ENCODE peak calls at places on chromosomes 11 and 22, in nine cellular contexts. J is esophagus squamous epithelium; V is CD4-positive, alpha-beta T cell; R is MCF 10A; F is fibroblast of the aortic adventitia; Q is hepatocyte; W is tibial artery; P is SK-N-SH; H is lower leg skin. N is an unnamed sample.

GRCh38 chr11:134046681-134047449 is 22.0 kb upstream of the JAM3 start:
- DNase-seq in J (no peak), V (no peak), R (no peak), F (no peak), Q (no peak), W (peak), P (no peak), H (no peak), N (no peak)

GRCh38 chr11:74592063-74592440 is 330 bp upstream of the POLD3 start:
- DNase-seq in J (no peak), V (no peak), R (no peak), F (no peak), Q (no peak), W (no peak), P (no peak), H (no peak), N (no peak)

GRCh38 chr11:46597609-46598219 is 3.9 kb upstream of the AMBRA1 start:
- DNase-seq in J (no peak), V (no peak), R (no peak), F (no peak), Q (no peak), W (no peak), P (no peak), H (no peak), N (no peak)

GRCh38 chr11:10592331-10592730 is 23.9 kb upstream of the LYVE1 start:
- DNase-seq in J (no peak), V (no peak), R (peak), F (peak), Q (peak), W (no peak), P (no peak), H (no peak), N (no peak)

GRCh38 chr11:9568854-9569587 is 4.4 kb upstream of the WEE1 start:
- DNase-seq in J (no peak), V (no peak), R (peak), F (peak), Q (peak), W (peak), P (peak), H (peak), N (no peak)

GRCh38 chr11:109795234-109795633 is 298.0 kb upstream of the ZC3H12C start:
- DNase-seq in J (no peak), V (no peak), R (peak), F (peak), Q (peak), W (no peak), P (no peak), H (no peak), N (no peak)

GRCh38 chr22:22553735-22554134 is 5.3 kb downstream of the PRAME start:
- DNase-seq in J (no peak), V (no peak), R (no peak), F (no peak), Q (no peak), W (no peak), P (no peak), H (no peak), N (no peak)

GRCh38 chr11:14875163-14875562 is 16.9 kb downstream of the CYP2R1 start:
- DNase-seq in J (no peak), V (no peak), R (no peak), F (no peak), Q (no peak), W (no peak), P (no peak), H (no peak), N (no peak)

GRCh38 chr22:44658371-44658953 is 43.5 kb upstream of the PRR5 start:
- DNase-seq in J (no peak), V (no peak), R (no peak), F (peak), Q (peak), W (no peak), P (peak), H (peak), N (no peak)

GRCh38 chr22:23305922-23306374 is 125.6 kb downstream of the BCR start:
- DNase-seq in J (no peak), V (no peak), R (no peak), F (peak), Q (peak), W (peak), P (peak), H (peak), N (no peak)

GRCh38 chr11:128904872-128905344 is 13.8 kb downstream of the KCNJ5 start:
- DNase-seq in J (no peak), V (no peak), R (peak), F (peak), Q (peak), W (no peak), P (peak), H (no peak), N (peak)

GRCh38 chr11:33928564-33928963 is 36.7 kb upstream of the LMO2 start:
- DNase-seq in J (no peak), V (no peak), R (no peak), F (no peak), Q (no peak), W (no peak), P (no peak), H (no peak), N (no peak)

GRCh38 chr11:120747801-120748484 is 236.4 kb downstream of the GRIK4 start:
- DNase-seq in J (no peak), V (no peak), R (peak), F (no peak), Q (no peak), W (no peak), P (no peak), H (no peak), N (peak)

GRCh38 chr11:120746395-120746794 is 234.8 kb downstream of the GRIK4 start:
- DNase-seq in J (no peak), V (no peak), R (no peak), F (no peak), Q (no peak), W (no peak), P (no peak), H (no peak), N (no peak)

GRCh38 chr11:120746836-120747609 is 235.5 kb downstream of the GRIK4 start:
- DNase-seq in J (no peak), V (no peak), R (peak), F (no peak), Q (no peak), W (no peak), P (peak), H (peak), N (no peak)

GRCh38 chr11:120740424-120740823 is 228.9 kb downstream of the GRIK4 start:
- DNase-seq in J (no peak), V (no peak), R (no peak), F (no peak), Q (no peak), W (no peak), P (no peak), H (no peak), N (no peak)

DNA sequence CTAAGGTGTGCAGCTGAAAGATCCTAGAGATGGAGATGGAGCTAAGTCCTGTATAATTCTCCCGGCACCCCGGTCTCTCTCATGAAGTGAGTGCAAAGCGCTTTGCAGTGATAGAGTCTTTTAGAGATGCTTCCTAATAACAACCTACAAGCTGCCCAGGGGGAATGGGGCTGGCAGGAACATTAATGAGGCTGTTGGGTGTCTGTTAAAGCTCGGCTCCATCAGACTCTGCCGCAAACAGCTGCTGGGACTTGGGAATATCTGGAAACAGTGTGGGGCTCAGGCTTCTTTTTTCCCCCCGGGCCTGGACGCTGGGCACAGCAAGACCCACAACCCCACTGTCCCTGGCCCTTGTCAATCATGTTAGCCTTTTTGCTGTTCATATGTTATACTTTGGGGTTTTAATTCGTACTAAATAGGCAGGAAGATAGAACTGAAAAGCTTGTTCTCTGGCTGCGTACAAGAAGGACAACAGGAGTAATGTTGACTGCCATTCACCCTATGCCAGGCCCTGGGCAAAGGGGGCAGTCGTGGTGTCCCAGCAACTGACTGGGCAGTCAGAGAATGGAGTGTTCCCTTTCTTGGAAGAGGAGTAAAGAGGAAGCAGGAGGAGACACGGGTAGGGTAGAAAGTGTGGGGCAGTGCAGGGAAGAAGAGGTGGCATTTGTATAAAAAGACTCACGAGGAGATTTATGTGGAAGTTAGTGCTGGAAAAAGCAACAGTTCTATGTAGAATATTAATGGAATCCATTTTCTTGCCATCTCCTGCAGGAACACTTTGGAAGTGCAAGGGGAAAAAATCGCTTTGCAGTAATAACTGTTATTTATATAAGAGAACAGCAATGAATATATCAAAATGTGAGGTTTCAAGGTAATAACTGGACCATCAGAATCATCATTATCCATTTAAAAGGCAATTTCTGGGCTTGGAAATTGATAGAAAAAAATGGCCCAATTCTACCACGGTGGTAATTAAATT is 232.8 kb downstream of the GRIK4 start:
- DNase-seq in J (no peak), V (no peak), R (no peak), F (no peak), Q (no peak), W (no peak), P (peak), H (no peak), N (no peak)
- TF ChIP-seq CTCF in J (no peak), V (no peak), R (no peak), F (peak), Q (no peak), W (no peak), P (no peak), H (no peak), N (no peak)

GRCh38 chr11:62632492-62632891 is 10.7 kb upstream of the B3GAT3 start:
- DNase-seq in J (no peak), V (no peak), R (no peak), F (no peak), Q (no peak), W (no peak), P (no peak), H (no peak), N (no peak)

GRCh38 chr11:62621567-62622470 is at the start of gene B3GAT3:
- DNase-seq in J (peak), V (peak), R (peak), F (peak), Q (peak), W (peak), P (peak), H (peak), N (peak)

GRCh38 chr11:62622476-62622875 is 690 bp upstream of the B3GAT3 start:
- DNase-seq in J (no peak), V (no peak), R (no peak), F (no peak), Q (no peak), W (no peak), P (no peak), H (no peak), N (no peak)

GRCh38 chr11:62627718-62628117 is 5.9 kb upstream of the B3GAT3 start:
- DNase-seq in J (no peak), V (no peak), R (no peak), F (no peak), Q (no peak), W (no peak), P (no peak), H (no peak), N (no peak)
- TF ChIP-seq CTCF in J (no peak), V (no peak), R (no peak), F (peak), Q (no peak), W (no peak), P (peak), H (no peak), N (no peak)

GRCh38 chr11:8311366-8311765 is 47.7 kb upstream of the LMO1 start:
- DNase-seq in J (no peak), V (no peak), R (no peak), F (no peak), Q (no peak), W (peak), P (no peak), H (no peak), N (no peak)

GRCh38 chr11:8307601-8308000 is 43.9 kb upstream of the LMO1 start:
- DNase-seq in J (no peak), V (no peak), R (no peak), F (no peak), Q (no peak), W (peak), P (no peak), H (no peak), N (no peak)

GRCh38 chr11:8310743-8311298 is 47.1 kb upstream of the LMO1 start:
- DNase-seq in J (no peak), V (no peak), R (no peak), F (no peak), Q (no peak), W (peak), P (no peak), H (no peak), N (no peak)

GRCh38 chr11:8309311-8309710 is 45.6 kb upstream of the LMO1 start:
- DNase-seq in J (no peak), V (no peak), R (no peak), F (no peak), Q (no peak), W (peak), P (no peak), H (no peak), N (no peak)

DNA sequence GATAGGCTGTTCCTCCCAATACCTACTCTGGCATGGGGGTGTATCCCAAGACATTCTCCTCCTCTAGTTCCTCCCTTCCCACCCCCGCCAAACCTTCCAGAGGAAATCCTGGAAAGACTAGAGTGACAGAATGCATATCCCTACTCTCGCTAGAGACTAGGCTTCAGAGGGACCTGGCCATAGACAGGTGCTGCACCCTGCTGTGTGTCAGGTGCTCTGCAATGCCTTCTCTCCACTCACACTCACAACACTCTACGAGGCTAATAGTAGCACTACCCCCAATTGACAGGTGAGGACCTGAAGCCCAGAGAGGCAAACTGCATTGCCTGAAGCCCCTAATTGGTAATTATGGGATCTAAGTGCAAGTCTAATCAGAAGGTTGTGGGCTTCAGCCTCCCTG is 46.2 kb upstream of the LMO1 start:
- DNase-seq in J (no peak), V (no peak), R (peak), F (no peak), Q (no peak), W (no peak), P (peak), H (no peak), N (no peak)
- TF ChIP-seq CTCF in J (peak), V (no peak), R (peak), F (no peak), Q (peak), W (no peak), P (no peak), H (no peak), N (peak)

GRCh38 chr11:92735039-92735438 is 234.4 kb upstream of the MTNR1B start:
- DNase-seq in J (no peak), V (no peak), R (peak), F (no peak), Q (no peak), W (no peak), P (peak), H (no peak), N (no peak)
- TF ChIP-seq CTCF in J (no peak), V (no peak), R (peak), F (no peak), Q (peak), W (no peak), P (peak), H (no peak), N (peak)

GRCh38 chr22:38304526-38304925 is 12.7 kb downstream of the CSNK1E start:
- DNase-seq in J (no peak), V (no peak), R (no peak), F (peak), Q (no peak), W (no peak), P (no peak), H (no peak), N (no peak)
- TF ChIP-seq CTCF in J (no peak), V (no peak), R (no peak), F (peak), Q (no peak), W (no peak), P (no peak), H (no peak), N (no peak)

GRCh38 chr11:69260622-69261021 is 33.3 kb upstream of the MYEOV start:
- DNase-seq in J (no peak), V (no peak), R (no peak), F (no peak), Q (no peak), W (peak), P (no peak), H (no peak), N (no peak)

GRCh38 chr11:69261116-69261515 is 32.8 kb upstream of the MYEOV start:
- DNase-seq in J (no peak), V (no peak), R (no peak), F (no peak), Q (no peak), W (peak), P (no peak), H (no peak), N (no peak)

GRCh38 chr11:69257134-69257533 is 36.8 kb upstream of the MYEOV start:
- DNase-seq in J (no peak), V (no peak), R (no peak), F (no peak), Q (no peak), W (peak), P (no peak), H (no peak), N (no peak)

GRCh38 chr11:69257838-69258658 is 35.9 kb upstream of the MYEOV start:
- DNase-seq in J (no peak), V (no peak), R (no peak), F (no peak), Q (no peak), W (peak), P (no peak), H (no peak), N (no peak)

GRCh38 chr11:69259072-69259471 is 34.9 kb upstream of the MYEOV start:
- DNase-seq in J (no peak), V (no peak), R (no peak), F (no peak), Q (no peak), W (no peak), P (no peak), H (no peak), N (no peak)
- TF ChIP-seq CTCF in J (no peak), V (no peak), R (no peak), F (no peak), Q (no peak), W (no peak), P (no peak), H (no peak), N (no peak)

N was measured in D721Med.